ENCODE peak calls at places on chromosome 4, in eight cellular contexts. One of them, this sample, is unnamed.

GRCh38 chr4:18075823-18076433 is 54.4 kb upstream of the LCORL start:
- DNase-seq in Panc1: no peak
- DNase-seq in K562: peak
- DNase-seq in HCT116: peak
- DNase-seq in A549: peak
- DNase-seq in HL-60: peak
- DNase-seq in GM12878: no peak
- DNase-seq in GM23338: peak
- DNase-seq in this sample: peak

GRCh38 chr4:161869511-161869910 is 294.3 kb downstream of the FSTL5 start:
- DNase-seq in Panc1: no peak
- DNase-seq in K562: no peak
- DNase-seq in HCT116: no peak
- DNase-seq in A549: no peak
- DNase-seq in HL-60: no peak
- DNase-seq in GM12878: no peak
- DNase-seq in GM23338: no peak
- DNase-seq in this sample: no peak

GRCh38 chr4:41072021-41072777 is 142.1 kb downstream of the APBB2 start:
- DNase-seq in Panc1: no peak
- DNase-seq in K562: no peak
- DNase-seq in HCT116: no peak
- DNase-seq in A549: no peak
- DNase-seq in HL-60: no peak
- DNase-seq in GM12878: peak
- DNase-seq in GM23338: no peak
- DNase-seq in this sample: no peak

GRCh38 chr4:176436500-176436973 is 116.8 kb downstream of the SPCS3 start:
- DNase-seq in Panc1: no peak
- DNase-seq in K562: no peak
- DNase-seq in HCT116: no peak
- DNase-seq in A549: peak
- DNase-seq in HL-60: no peak
- DNase-seq in GM12878: no peak
- DNase-seq in GM23338: no peak
- DNase-seq in this sample: no peak

GRCh38 chr4:173398251-173398650 is 665 bp downstream of the SCRG1 start:
- DNase-seq in Panc1: no peak
- DNase-seq in K562: no peak
- DNase-seq in HCT116: no peak
- DNase-seq in A549: no peak
- DNase-seq in HL-60: no peak
- DNase-seq in GM12878: no peak
- DNase-seq in GM23338: no peak
- DNase-seq in this sample: no peak

GRCh38 chr4:186227744-186228513 is 622 bp downstream of the KLKB1 start:
- DNase-seq in Panc1: no peak
- DNase-seq in K562: no peak
- DNase-seq in HCT116: no peak
- DNase-seq in A549: no peak
- DNase-seq in HL-60: no peak
- DNase-seq in GM12878: no peak
- DNase-seq in GM23338: no peak
- DNase-seq in this sample: no peak

GRCh38 chr4:23135792-23136645 is 443.3 kb downstream of the GBA3 start:
- DNase-seq in Panc1: peak
- DNase-seq in K562: peak
- DNase-seq in HCT116: peak
- DNase-seq in A549: peak
- DNase-seq in HL-60: peak
- DNase-seq in GM12878: no peak
- DNase-seq in GM23338: peak
- DNase-seq in this sample: peak

GRCh38 chr4:118939169-118939779 is 50.6 kb downstream of the SYNPO2 start:
- DNase-seq in Panc1: no peak
- DNase-seq in K562: no peak
- DNase-seq in HCT116: no peak
- DNase-seq in A549: no peak
- DNase-seq in HL-60: no peak
- DNase-seq in GM12878: no peak
- DNase-seq in GM23338: peak
- DNase-seq in this sample: no peak

GRCh38 chr4:97589481-97590196 is 553.6 kb downstream of the STPG2 start:
- DNase-seq in Panc1: peak
- DNase-seq in K562: no peak
- DNase-seq in HCT116: no peak
- DNase-seq in A549: peak
- DNase-seq in HL-60: no peak
- DNase-seq in GM12878: no peak
- DNase-seq in GM23338: no peak
- DNase-seq in this sample: no peak

GRCh38 chr4:39785031-39785430 is 87.1 kb downstream of the UBE2K start:
- DNase-seq in Panc1: no peak
- DNase-seq in K562: no peak
- DNase-seq in HCT116: no peak
- DNase-seq in A549: no peak
- DNase-seq in HL-60: no peak
- DNase-seq in GM12878: no peak
- DNase-seq in GM23338: no peak
- DNase-seq in this sample: no peak

GRCh38 chr4:70754990-70755688 is 33.4 kb downstream of the RUFY3 start:
- DNase-seq in Panc1: no peak
- DNase-seq in K562: no peak
- DNase-seq in HCT116: no peak
- DNase-seq in A549: no peak
- DNase-seq in HL-60: no peak
- DNase-seq in GM12878: no peak
- DNase-seq in GM23338: no peak
- DNase-seq in this sample: no peak

DNA sequence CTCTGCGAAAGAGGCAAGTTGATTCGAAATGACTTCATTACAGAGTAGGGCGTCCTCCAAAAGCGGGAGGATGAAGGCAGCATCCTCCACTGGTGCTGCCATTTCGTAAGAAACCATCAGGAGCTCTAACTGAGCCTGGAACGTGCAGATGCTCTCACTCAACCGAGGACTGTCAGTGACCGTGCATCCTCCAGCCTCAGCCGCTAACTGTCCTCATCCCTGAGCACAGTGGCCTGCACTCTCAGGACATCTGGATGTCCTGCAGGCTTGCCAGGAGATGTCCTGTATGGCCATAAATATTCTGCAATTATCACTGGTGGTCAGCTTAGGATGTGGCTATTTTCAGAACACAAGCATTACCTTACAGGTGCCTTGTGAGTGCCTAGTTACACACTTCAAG is 107.1 kb upstream of the ADRA2C start:
- DNase-seq in Panc1: no peak
- DNase-seq in K562: no peak
- DNase-seq in HCT116: no peak
- DNase-seq in A549: no peak
- DNase-seq in HL-60: no peak
- DNase-seq in GM12878: no peak
- DNase-seq in GM23338: no peak
- DNase-seq in this sample: no peak
- H3K27ac ChIP-seq in Panc1: no peak
- H3K27ac ChIP-seq in K562: no peak
- H3K27ac ChIP-seq in HCT116: no peak
- H3K27ac ChIP-seq in A549: no peak
- H3K27ac ChIP-seq in HL-60: no peak
- H3K27ac ChIP-seq in GM12878: no peak
- H3K27ac ChIP-seq in GM23338: no peak
- H3K27ac ChIP-seq in this sample: no peak

GRCh38 chr4:3492741-3493719 is 29.9 kb downstream of the DOK7 start:
- DNase-seq in Panc1: no peak
- DNase-seq in K562: no peak
- DNase-seq in HCT116: no peak
- DNase-seq in A549: no peak
- DNase-seq in HL-60: no peak
- DNase-seq in GM12878: no peak
- DNase-seq in GM23338: no peak
- DNase-seq in this sample: no peak

GRCh38 chr4:3493720-3494492 is 30.8 kb downstream of the DOK7 start:
- DNase-seq in Panc1: no peak
- DNase-seq in K562: no peak
- DNase-seq in HCT116: no peak
- DNase-seq in A549: no peak
- DNase-seq in HL-60: no peak
- DNase-seq in GM12878: no peak
- DNase-seq in GM23338: no peak
- DNase-seq in this sample: no peak

GRCh38 chr4:3494501-3494900 is 31.4 kb downstream of the DOK7 start:
- DNase-seq in Panc1: no peak
- DNase-seq in K562: no peak
- DNase-seq in HCT116: no peak
- DNase-seq in A549: no peak
- DNase-seq in HL-60: no peak
- DNase-seq in GM12878: no peak
- DNase-seq in GM23338: no peak
- DNase-seq in this sample: no peak

GRCh38 chr4:3489451-3489962 is 26.4 kb downstream of the DOK7 start:
- DNase-seq in Panc1: no peak
- DNase-seq in K562: no peak
- DNase-seq in HCT116: no peak
- DNase-seq in A549: peak
- DNase-seq in HL-60: no peak
- DNase-seq in GM12878: no peak
- DNase-seq in GM23338: peak
- DNase-seq in this sample: no peak

GRCh38 chr4:3491681-3492405 is 28.7 kb downstream of the DOK7 start:
- DNase-seq in Panc1: no peak
- DNase-seq in K562: no peak
- DNase-seq in HCT116: no peak
- DNase-seq in A549: no peak
- DNase-seq in HL-60: no peak
- DNase-seq in GM12878: no peak
- DNase-seq in GM23338: no peak
- DNase-seq in this sample: no peak
- TF ChIP-seq REST in Panc1: no peak
- TF ChIP-seq REST in K562: no peak
- TF ChIP-seq REST in HCT116: no peak
- TF ChIP-seq REST in A549: no peak
- TF ChIP-seq REST in HL-60: no peak
- TF ChIP-seq REST in GM12878: no peak
- TF ChIP-seq REST in GM23338: no peak
- TF ChIP-seq REST in this sample: no peak

DNA sequence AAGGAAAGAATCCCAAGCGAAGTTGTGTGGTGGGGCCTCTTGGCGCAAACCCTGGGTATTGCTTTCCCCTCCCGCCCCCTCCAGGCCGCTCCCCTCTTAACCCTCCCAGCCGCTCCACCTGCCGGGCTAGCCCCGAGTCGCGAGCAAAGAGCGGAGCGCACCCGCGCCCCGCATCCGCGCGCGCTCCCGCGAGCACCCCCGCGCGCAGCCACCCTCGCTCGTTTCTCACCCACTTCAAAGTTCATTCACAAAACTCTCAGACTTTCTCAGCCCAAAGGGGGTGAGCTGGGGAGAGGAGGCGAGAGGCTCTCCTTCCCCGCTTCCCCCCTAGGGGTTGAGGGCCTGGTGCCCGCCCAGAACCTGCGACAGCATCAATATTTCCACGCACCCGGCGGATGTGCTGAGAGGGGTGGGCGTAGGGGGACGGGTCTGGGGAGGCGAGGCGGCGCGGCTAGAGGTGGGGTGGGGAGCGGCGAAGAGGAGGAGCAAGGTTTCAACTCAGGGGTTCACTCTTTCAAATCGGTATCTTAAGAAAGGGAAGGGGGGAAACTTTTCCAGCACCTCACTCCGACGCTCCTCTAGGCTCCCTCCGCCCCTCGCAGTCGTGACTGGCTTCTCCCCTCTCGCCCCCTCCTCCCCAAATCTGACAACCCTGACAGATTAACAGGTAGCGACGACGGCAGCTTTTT is 1.8 kb downstream of the MAML3 start:
- DNase-seq in Panc1: no peak
- DNase-seq in K562: peak
- DNase-seq in HCT116: peak
- DNase-seq in A549: no peak
- DNase-seq in HL-60: peak
- DNase-seq in GM12878: no peak
- DNase-seq in GM23338: peak
- DNase-seq in this sample: no peak
- H3K27ac ChIP-seq in Panc1: peak
- H3K27ac ChIP-seq in K562: no peak
- H3K27ac ChIP-seq in HCT116: no peak
- H3K27ac ChIP-seq in A549: peak
- H3K27ac ChIP-seq in HL-60: peak
- H3K27ac ChIP-seq in GM12878: no peak
- H3K27ac ChIP-seq in GM23338: peak
- H3K27ac ChIP-seq in this sample: no peak

GRCh38 chr4:155604718-155605601 is 61.7 kb upstream of the GUCY1A1 start:
- DNase-seq in Panc1: no peak
- DNase-seq in K562: no peak
- DNase-seq in HCT116: no peak
- DNase-seq in A549: no peak
- DNase-seq in HL-60: no peak
- DNase-seq in GM12878: no peak
- DNase-seq in GM23338: no peak
- DNase-seq in this sample: no peak

GRCh38 chr4:155609455-155610059 is 57.1 kb upstream of the GUCY1A1 start:
- DNase-seq in Panc1: no peak
- DNase-seq in K562: no peak
- DNase-seq in HCT116: no peak
- DNase-seq in A549: no peak
- DNase-seq in HL-60: no peak
- DNase-seq in GM12878: no peak
- DNase-seq in GM23338: no peak
- DNase-seq in this sample: no peak

GRCh38 chr4:155612074-155612473 is 54.6 kb upstream of the GUCY1A1 start:
- DNase-seq in Panc1: no peak
- DNase-seq in K562: no peak
- DNase-seq in HCT116: no peak
- DNase-seq in A549: no peak
- DNase-seq in HL-60: no peak
- DNase-seq in GM12878: no peak
- DNase-seq in GM23338: no peak
- DNase-seq in this sample: no peak

GRCh38 chr4:155610143-155610542 is 56.5 kb upstream of the GUCY1A1 start:
- DNase-seq in Panc1: no peak
- DNase-seq in K562: no peak
- DNase-seq in HCT116: no peak
- DNase-seq in A549: no peak
- DNase-seq in HL-60: no peak
- DNase-seq in GM12878: no peak
- DNase-seq in GM23338: no peak
- DNase-seq in this sample: no peak

DNA sequence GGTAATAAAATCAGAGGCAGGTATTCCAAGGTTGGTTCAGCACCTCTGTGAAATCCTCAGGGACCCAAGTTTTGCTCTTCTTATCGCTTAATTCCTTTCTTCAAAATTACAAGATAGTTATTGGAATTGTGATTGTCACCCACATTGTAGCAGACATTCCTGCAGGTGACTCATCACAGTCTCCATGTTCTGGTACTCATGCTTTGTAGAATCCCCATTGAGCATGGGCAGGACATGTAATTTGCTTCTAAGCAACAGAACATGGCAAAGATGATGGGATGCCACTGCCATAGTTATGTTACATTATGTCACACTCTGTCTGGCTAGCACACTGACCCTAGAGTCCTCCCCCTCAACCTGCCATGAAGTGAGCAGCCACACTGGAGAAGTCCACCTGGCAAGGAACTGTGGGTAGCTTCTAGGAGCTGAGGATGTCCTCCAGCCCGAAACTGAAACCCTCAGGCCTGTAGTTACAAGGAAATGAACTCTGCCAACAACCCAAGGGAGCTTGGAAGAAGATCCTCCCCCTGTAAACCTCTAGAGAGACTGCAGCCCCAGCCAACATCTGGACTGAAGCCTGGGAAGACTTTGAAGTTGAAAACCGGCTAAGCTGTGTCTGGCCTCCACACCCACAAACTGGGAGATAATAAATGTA is 58.3 kb upstream of the GUCY1A1 start:
- DNase-seq in Panc1: no peak
- DNase-seq in K562: no peak
- DNase-seq in HCT116: no peak
- DNase-seq in A549: no peak
- DNase-seq in HL-60: no peak
- DNase-seq in GM12878: no peak
- DNase-seq in GM23338: no peak
- DNase-seq in this sample: no peak
- TF ChIP-seq REST in Panc1: no peak
- TF ChIP-seq REST in K562: no peak
- TF ChIP-seq REST in HCT116: no peak
- TF ChIP-seq REST in A549: no peak
- TF ChIP-seq REST in HL-60: no peak
- TF ChIP-seq REST in GM12878: no peak
- TF ChIP-seq REST in GM23338: no peak
- TF ChIP-seq REST in this sample: no peak

This sample was measured in HepG2.